ENCODE peak calls at places on chromosome 9, in eight cellular contexts. G is activated naive CD8-positive, alpha-beta T cell treated with anti-CD3 and anti-CD28 coated beads, Interleukin-2, amount 10 ng/mL, durations not matched to agents 7 days and 5 days; X is activated CD8-positive, alpha-beta memory T cell treated with anti-CD3 and anti-CD28 coated beads for 48 hours; C is LHCN-M2; R is Karpas-422; N is stimulated activated CD4-positive, alpha-beta T cell treated with anti-CD3 and anti-CD28 coated beads, Interleukin-1b, Interleukin-23, amount 100 ng/mL, for 1 hour; I is memory B cell; V is AG08396. P is an unnamed sample.

GRCh38 chr9:114058688-114059046 is 19.4 kb downstream of the AMBP start:
- DNase-seq in G (no peak), X (no peak), C (no peak), R (no peak), N (no peak), I (no peak), V (no peak), P (no peak)

GRCh38 chr9:272251-273213 is 57.9 kb downstream of the DOCK8 start:
- DNase-seq in G (peak; percentile 57), X (no peak), C (no peak), R (peak; percentile 90), N (peak; percentile 34), I (peak; percentile 76), V (no peak), P (peak; percentile 89)

GRCh38 chr9:129889936-129890717 is 54.9 kb downstream of the USP20 start:
- DNase-seq in G (peak; percentile 71), X (peak; percentile 61), C (no peak), R (no peak), N (peak; percentile 64), I (peak; percentile 36), V (no peak), P (peak; percentile 93)

GRCh38 chr9:136941231-136942111 is 3.1 kb downstream of the FBXW5 start:
- DNase-seq in G (no peak), X (no peak), C (no peak), R (no peak), N (no peak), I (no peak), V (no peak), P (no peak)

GRCh38 chr9:131234799-131235479 is 41.4 kb downstream of the FAM78A start:
- DNase-seq in G (no peak), X (no peak), C (no peak), R (no peak), N (no peak), I (no peak), V (no peak), P (no peak)

GRCh38 chr9:14433841-14434511 is 120.0 kb upstream of the NFIB start:
- DNase-seq in G (no peak), X (no peak), C (peak; percentile 71), R (peak; percentile 84), N (no peak), I (no peak), V (peak; percentile 24), P (no peak)

GRCh38 chr9:127049581-127049980 is 72.9 kb downstream of the ANGPTL2 start:
- DNase-seq in G (no peak), X (no peak), C (peak; percentile 13), R (no peak), N (no peak), I (no peak), V (no peak), P (no peak)

GRCh38 chr9:69120380-69121154 is 53.5 kb upstream of the TJP2 start:
- DNase-seq in G (peak; percentile 32), X (no peak), C (no peak), R (no peak), N (no peak), I (no peak), V (no peak), P (no peak)

GRCh38 chr9:118281787-118282186 is 577.6 kb downstream of the TLR4 start:
- DNase-seq in G (no peak), X (no peak), C (no peak), R (no peak), N (no peak), I (no peak), V (no peak), P (no peak)

GRCh38 chr9:125240649-125240999 is 519 bp downstream of the HSPA5 start:
- DNase-seq in G (no peak), X (no peak), C (peak; percentile 23), R (peak; percentile 61), N (no peak), I (no peak), V (peak; percentile 15), P (no peak)